ENCODE peak calls at places on chromosomes 16 and 17, in nine cellular contexts. R is HCT116, Y is transverse colon, T is spleen, C is Panc1, D is SK-N-SH, P is GM23338, G is vagina, L is K562. A is an unnamed sample.

GRCh38 chr16:81195907-81196534 is 42.5 kb upstream of the BCO1 start:
- DNase-seq in R (no peak), Y (no peak), T (no peak), C (no peak), D (no peak), P (no peak), G (no peak), L (no peak), A (no peak)

GRCh38 chr16:54545890-54546476 is 259.4 kb upstream of the IRX3 start:
- DNase-seq in R (no peak), Y (no peak), T (no peak), C (no peak), D (no peak), P (no peak), G (no peak), L (no peak), A (no peak)

GRCh38 chr16:11082860-11083388 is 138.6 kb downstream of the CLEC16A start:
- DNase-seq in R (no peak), Y (no peak), T (no peak), C (no peak), D (no peak), P (no peak), G (no peak), L (no peak), A (no peak)

GRCh38 chr16:6343157-6343556 is 989.5 kb upstream of the RBFOX1 start:
- DNase-seq in R (no peak), Y (no peak), T (no peak), C (no peak), D (no peak), P (peak), G (no peak), L (no peak), A (no peak)

GRCh38 chr17:58096892-58097291 is 13.7 kb downstream of the DYNLL2 start:
- DNase-seq in R (no peak), Y (no peak), T (no peak), C (no peak), D (no peak), P (peak), G (no peak), L (no peak), A (no peak)

GRCh38 chr16:30052671-30053372 is 12.7 kb upstream of the ALDOA start:
- DNase-seq in R (peak), Y (peak), T (peak), C (peak), D (peak), P (peak), G (no peak), L (peak), A (peak)

GRCh38 chr17:34721326-34721725 is 141.9 kb downstream of the TMEM132E start:
- DNase-seq in R (peak), Y (no peak), T (no peak), C (peak), D (no peak), P (no peak), G (no peak), L (no peak), A (no peak)

GRCh38 chr16:76175718-76176117 is 101.5 kb upstream of the CNTNAP4 start:
- DNase-seq in R (no peak), Y (no peak), T (no peak), C (no peak), D (no peak), P (no peak), G (no peak), L (no peak), A (no peak)

GRCh38 chr17:31313982-31314787 is at the start of gene EVI2B:
- DNase-seq in R (no peak), Y (no peak), T (no peak), C (no peak), D (no peak), P (no peak), G (no peak), L (no peak), A (no peak)

GRCh38 chr16:29664133-29664912 is 1.3 kb downstream of the SPN start:
- DNase-seq in R (no peak), Y (peak), T (peak), C (no peak), D (no peak), P (no peak), G (no peak), L (peak), A (peak)

GRCh38 chr17:10286324-10286723 is 86.5 kb downstream of the MYH13 start:
- DNase-seq in R (no peak), Y (no peak), T (no peak), C (no peak), D (no peak), P (peak), G (no peak), L (no peak), A (no peak)

GRCh38 chr16:87463722-87464690 is 28.8 kb downstream of the ZCCHC14 start:
- DNase-seq in R (no peak), Y (peak), T (no peak), C (no peak), D (no peak), P (no peak), G (no peak), L (no peak), A (no peak)

GRCh38 chr16:23324727-23325126 is 22.6 kb downstream of the SCNN1B start:
- DNase-seq in R (no peak), Y (peak), T (no peak), C (no peak), D (no peak), P (no peak), G (no peak), L (no peak), A (peak)

GRCh38 chr16:49592507-49593422 is 219.2 kb downstream of the C16orf78 start:
- DNase-seq in R (peak), Y (peak), T (peak), C (peak), D (peak), P (peak), G (peak), L (peak), A (no peak)

GRCh38 chr16:88298166-88298881 is 84.4 kb upstream of the ZNF469 start:
- DNase-seq in R (no peak), Y (no peak), T (peak), C (no peak), D (no peak), P (no peak), G (no peak), L (no peak), A (no peak)

GRCh38 chr16:87414251-87414680 is 22.1 kb downstream of the MAP1LC3B start:
- DNase-seq in R (no peak), Y (no peak), T (peak), C (no peak), D (no peak), P (no peak), G (no peak), L (no peak), A (peak)

GRCh38 chr16:86342161-86342560 is 168.2 kb upstream of the FOXF1 start:
- DNase-seq in R (no peak), Y (no peak), T (no peak), C (no peak), D (no peak), P (no peak), G (no peak), L (no peak), A (no peak)

GRCh38 chr17:42268236-42268635 is 8.0 kb downstream of the STAT5B start:
- DNase-seq in R (no peak), Y (no peak), T (no peak), C (no peak), D (no peak), P (no peak), G (no peak), L (no peak), A (no peak)

GRCh38 chr17:29149431-29150064 is 30.6 kb downstream of the MYO18A start:
- DNase-seq in R (no peak), Y (peak), T (no peak), C (no peak), D (no peak), P (no peak), G (no peak), L (no peak), A (no peak)

GRCh38 chr17:75047398-75048098 is 523 bp downstream of the KCTD2 start:
- DNase-seq in R (no peak), Y (peak), T (peak), C (no peak), D (no peak), P (peak), G (no peak), L (peak), A (peak)

GRCh38 chr16:4172070-4172469 is 55.8 kb upstream of the ADCY9 start:
- DNase-seq in R (no peak), Y (no peak), T (no peak), C (no peak), D (no peak), P (no peak), G (no peak), L (no peak), A (no peak)

GRCh38 chr16:23107117-23107516 is 42.1 kb downstream of the USP31 start:
- DNase-seq in R (no peak), Y (no peak), T (no peak), C (no peak), D (no peak), P (no peak), G (no peak), L (no peak), A (no peak)

GRCh38 chr17:80957461-80957941 is 34.1 kb upstream of the CHMP6 start:
- DNase-seq in R (no peak), Y (no peak), T (peak), C (no peak), D (no peak), P (no peak), G (no peak), L (no peak), A (no peak)

GRCh38 chr17:66235377-66235994 is 6.3 kb upstream of the APOH start:
- DNase-seq in R (no peak), Y (no peak), T (no peak), C (no peak), D (no peak), P (no peak), G (no peak), L (no peak), A (no peak)

GRCh38 chr17:4394208-4395110 is 28.0 kb upstream of the UBE2G1 start:
- DNase-seq in R (no peak), Y (no peak), T (no peak), C (no peak), D (no peak), P (no peak), G (no peak), L (no peak), A (no peak)

GRCh38 chr16:86968866-86969265 is 348.3 kb downstream of the C16orf95 start:
- DNase-seq in R (no peak), Y (no peak), T (peak), C (no peak), D (no peak), P (no peak), G (no peak), L (peak), A (no peak)

GRCh38 chr17:10033449-10033848 is 128.4 kb upstream of the RCVRN start:
- DNase-seq in R (no peak), Y (no peak), T (peak), C (no peak), D (no peak), P (no peak), G (no peak), L (no peak), A (no peak)

GRCh38 chr16:53991181-53992056 is 287.5 kb downstream of the FTO start:
- DNase-seq in R (no peak), Y (no peak), T (no peak), C (no peak), D (no peak), P (peak), G (no peak), L (no peak), A (peak)

GRCh38 chr17:17035920-17036319 is 6.3 kb upstream of the MPRIP start:
- DNase-seq in R (no peak), Y (no peak), T (no peak), C (no peak), D (no peak), P (no peak), G (no peak), L (no peak), A (no peak)

GRCh38 chr16:30459456-30459855 is 13.1 kb upstream of the ITGAL start:
- DNase-seq in R (no peak), Y (no peak), T (no peak), C (no peak), D (no peak), P (no peak), G (no peak), L (no peak), A (no peak)

GRCh38 chr17:28646039-28646754 is 1.2 kb upstream of the BLTP2 start:
- DNase-seq in R (no peak), Y (peak), T (no peak), C (no peak), D (no peak), P (no peak), G (no peak), L (no peak), A (no peak)

GRCh38 chr16:35239561-35239960 is 1780.1 kb downstream of the TP53TG3F start:
- DNase-seq in R (no peak), Y (no peak), T (no peak), C (no peak), D (no peak), P (no peak), G (no peak), L (no peak), A (no peak)

GRCh38 chr16:19697756-19698318 is 20.2 kb downstream of the KNOP1 start:
- DNase-seq in R (no peak), Y (peak), T (peak), C (no peak), D (no peak), P (no peak), G (no peak), L (no peak), A (no peak)

GRCh38 chr16:19696961-19697360 is 21.1 kb downstream of the KNOP1 start:
- DNase-seq in R (no peak), Y (no peak), T (peak), C (no peak), D (no peak), P (no peak), G (no peak), L (no peak), A (peak)

GRCh38 chr16:19694989-19695388 is 23.0 kb downstream of the KNOP1 start:
- DNase-seq in R (no peak), Y (no peak), T (no peak), C (no peak), D (no peak), P (peak), G (no peak), L (no peak), A (no peak)

GRCh38 chr16:19698480-19699465 is 19.3 kb downstream of the KNOP1 start:
- DNase-seq in R (no peak), Y (no peak), T (no peak), C (no peak), D (no peak), P (no peak), G (no peak), L (no peak), A (no peak)

GRCh38 chr16:19696312-19696711 is 21.7 kb downstream of the KNOP1 start:
- DNase-seq in R (no peak), Y (peak), T (peak), C (peak), D (no peak), P (no peak), G (no peak), L (no peak), A (peak)
- TF ChIP-seq POLR2AphosphoS5 in R (no peak), Y (no peak), T (no peak), C (no peak), D (no peak), P (no peak), G (no peak), L (no peak), A (no peak)

GRCh38 chr17:77207689-77208216 is 67.0 kb downstream of the SEC14L1 start:
- DNase-seq in R (no peak), Y (no peak), T (no peak), C (no peak), D (no peak), P (no peak), G (no peak), L (no peak), A (no peak)

GRCh38 chr17:77208856-77209255 is 68.1 kb downstream of the SEC14L1 start:
- DNase-seq in R (no peak), Y (no peak), T (no peak), C (no peak), D (no peak), P (no peak), G (no peak), L (no peak), A (no peak)

GRCh38 chr17:77209330-77209748 is 68.6 kb downstream of the SEC14L1 start:
- DNase-seq in R (no peak), Y (no peak), T (no peak), C (no peak), D (no peak), P (no peak), G (no peak), L (no peak), A (no peak)

GRCh38 chr17:77206557-77206956 is 65.8 kb downstream of the SEC14L1 start:
- DNase-seq in R (no peak), Y (no peak), T (no peak), C (no peak), D (no peak), P (no peak), G (no peak), L (no peak), A (no peak)

GRCh38 chr17:77208217-77208808 is 67.5 kb downstream of the SEC14L1 start:
- DNase-seq in R (no peak), Y (no peak), T (no peak), C (no peak), D (no peak), P (peak), G (no peak), L (no peak), A (peak)
- H3K4me3 ChIP-seq in R (no peak), Y (no peak), T (no peak), C (no peak), D (no peak), P (no peak), G (no peak), L (no peak), A (no peak)

DNA sequence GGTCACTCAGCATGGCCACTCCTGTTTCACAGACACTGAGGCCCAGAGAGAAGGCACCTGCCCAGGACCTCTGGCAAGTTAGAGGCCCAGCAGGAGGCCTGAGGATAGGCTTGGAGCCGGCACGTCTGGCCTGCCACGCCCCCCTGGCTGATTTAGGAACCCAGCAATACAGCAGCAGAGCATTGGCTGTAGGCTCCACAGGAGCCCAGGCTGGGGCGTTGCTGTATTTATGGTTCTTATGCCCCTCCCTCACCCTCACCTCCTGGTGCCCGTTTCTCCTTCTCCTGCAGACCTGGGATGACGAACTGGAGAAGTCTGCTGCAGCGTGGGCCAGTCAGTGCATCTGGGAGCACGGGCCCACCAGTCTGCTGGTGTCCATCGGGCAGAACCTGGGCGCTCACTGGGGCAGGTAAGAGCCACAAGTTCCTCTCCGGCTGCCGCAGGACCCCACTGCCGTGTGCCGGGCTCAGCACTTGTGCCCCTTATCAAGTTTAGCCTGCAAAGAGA is 25.8 kb downstream of the CRISPLD2 start:
- DNase-seq in R (no peak), Y (peak), T (no peak), C (no peak), D (peak), P (no peak), G (no peak), L (no peak), A (no peak)
- TF ChIP-seq POLR2AphosphoS5 in R (no peak), Y (no peak), T (no peak), C (no peak), D (no peak), P (no peak), G (peak), L (no peak), A (no peak)

GRCh38 chr16:3112881-3113574 is 642 bp downstream of the ZNF205 start:
- DNase-seq in R (no peak), Y (no peak), T (no peak), C (no peak), D (peak), P (no peak), G (no peak), L (peak), A (no peak)
- H3K4me3 ChIP-seq in R (peak), Y (peak), T (peak), C (peak), D (peak), P (peak), G (peak), L (peak), A (peak)

DNA sequence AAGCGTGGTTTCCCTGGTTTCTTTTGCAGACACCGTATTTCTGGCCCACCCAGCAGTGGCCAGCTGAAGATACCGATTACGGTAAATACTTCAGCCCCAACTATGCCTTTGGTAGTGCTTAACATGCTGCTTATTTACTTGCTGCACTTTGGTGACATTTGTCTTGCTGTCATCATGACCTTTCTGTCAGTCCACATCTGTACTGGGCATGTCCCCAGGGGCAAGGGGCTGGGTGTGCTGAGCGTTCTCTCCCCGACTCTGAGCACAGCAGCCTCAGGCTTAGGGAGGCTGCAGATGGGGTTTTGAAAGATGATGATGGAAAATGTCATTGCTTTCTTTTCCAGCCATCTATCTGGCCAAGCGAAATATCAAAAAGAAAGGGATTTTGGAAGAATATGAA is 23.3 kb downstream of the RGS9 start:
- DNase-seq in R (no peak), Y (no peak), T (no peak), C (no peak), D (no peak), P (no peak), G (no peak), L (no peak), A (no peak)
- TF ChIP-seq POLR2AphosphoS5 in R (no peak), Y (no peak), T (no peak), C (no peak), D (no peak), P (no peak), G (no peak), L (no peak), A (no peak)

DNA sequence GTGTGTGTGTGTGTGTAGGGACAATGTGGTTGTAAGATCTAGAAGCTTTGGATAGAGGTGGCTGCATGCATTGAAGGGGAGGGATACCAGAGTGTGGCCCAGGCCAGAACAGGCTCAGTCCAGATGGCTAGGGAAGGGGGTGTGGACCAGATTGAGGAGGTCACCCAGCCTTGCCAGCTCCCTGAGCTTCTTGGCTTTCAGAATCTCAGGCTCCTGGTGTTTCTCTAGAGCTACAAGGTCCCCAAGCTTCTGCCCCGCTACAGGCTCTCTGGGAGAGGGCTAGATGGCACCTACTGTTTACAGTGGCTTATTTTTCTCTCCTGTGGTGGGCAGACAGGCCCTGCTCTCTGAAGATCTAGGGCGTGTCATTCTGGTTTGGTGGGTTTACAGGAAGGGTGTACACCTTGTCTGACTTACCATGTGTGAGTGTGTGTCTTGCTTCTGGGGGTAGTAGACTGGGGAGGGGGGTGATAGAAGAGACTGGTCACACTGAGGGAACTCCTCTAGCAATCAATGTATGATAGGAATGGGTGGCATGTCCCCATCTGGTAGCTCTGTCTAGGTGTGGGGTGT is 1.0 kb downstream of the RARA start:
- DNase-seq in R (no peak), Y (no peak), T (no peak), C (no peak), D (peak), P (no peak), G (no peak), L (no peak), A (no peak)
- H3K4me3 ChIP-seq in R (no peak), Y (no peak), T (peak), C (peak), D (peak), P (peak), G (peak), L (no peak), A (peak)

A was measured in upper lobe of left lung.